ENCODE peak calls at places on chromosomes 13 and 19, in seven cellular contexts. One of them, this sample, is unnamed.

GRCh38 chr19:16327911-16328823 is 3.5 kb downstream of the KLF2 start:
- DNase-seq in WTC11: no peak
- DNase-seq in osteoblast: peak; percentile 88
- DNase-seq in non-pigmented ciliary epithelial cell: no peak
- DNase-seq in nephron progenitor cell: no peak
- DNase-seq in cardiac muscle cell: no peak
- DNase-seq in ecto neural progenitor cell: no peak
- DNase-seq in this sample: no peak

GRCh38 chr19:40486017-40486416 is 19.2 kb downstream of the SPTBN4 start:
- DNase-seq in non-pigmented ciliary epithelial cell: no peak
- DNase-seq in nephron progenitor cell: no peak
- DNase-seq in osteoblast: no peak
- DNase-seq in WTC11: no peak
- DNase-seq in ecto neural progenitor cell: no peak
- DNase-seq in cardiac muscle cell: no peak
- DNase-seq in this sample: no peak

GRCh38 chr13:61417171-61417570 is 1.5 kb upstream of the PCDH20 start:
- DNase-seq in osteoblast: no peak
- DNase-seq in WTC11: no peak
- DNase-seq in cardiac muscle cell: no peak
- DNase-seq in nephron progenitor cell: no peak
- DNase-seq in non-pigmented ciliary epithelial cell: no peak
- DNase-seq in ecto neural progenitor cell: no peak
- DNase-seq in this sample: no peak

GRCh38 chr13:23467048-23467931 is 33.8 kb upstream of the SACS start:
- DNase-seq in WTC11: no peak
- DNase-seq in ecto neural progenitor cell: no peak
- DNase-seq in osteoblast: no peak
- DNase-seq in cardiac muscle cell: peak; percentile 30
- DNase-seq in nephron progenitor cell: no peak
- DNase-seq in non-pigmented ciliary epithelial cell: no peak
- DNase-seq in this sample: no peak

GRCh38 chr19:54388803-54389144 is 24.0 kb upstream of the LAIR1 start:
- DNase-seq in cardiac muscle cell: no peak
- DNase-seq in osteoblast: no peak
- DNase-seq in non-pigmented ciliary epithelial cell: no peak
- DNase-seq in ecto neural progenitor cell: no peak
- DNase-seq in nephron progenitor cell: no peak
- DNase-seq in WTC11: no peak
- DNase-seq in this sample: no peak

GRCh38 chr13:23558675-23559536 is 11.3 kb upstream of the TNFRSF19 start:
- DNase-seq in nephron progenitor cell: no peak
- DNase-seq in osteoblast: peak; percentile 88
- DNase-seq in WTC11: no peak
- DNase-seq in ecto neural progenitor cell: no peak
- DNase-seq in non-pigmented ciliary epithelial cell: peak; percentile 63
- DNase-seq in cardiac muscle cell: peak; percentile 40
- DNase-seq in this sample: no peak

GRCh38 chr13:51764184-51765141 is 39.5 kb downstream of the DHRS12 start:
- DNase-seq in ecto neural progenitor cell: no peak
- DNase-seq in cardiac muscle cell: peak; percentile 65
- DNase-seq in nephron progenitor cell: no peak
- DNase-seq in osteoblast: peak; percentile 96
- DNase-seq in WTC11: no peak
- DNase-seq in non-pigmented ciliary epithelial cell: peak; percentile 35
- DNase-seq in this sample: no peak

GRCh38 chr19:50507376-50507775 is 3.6 kb downstream of the JOSD2 start:
- DNase-seq in cardiac muscle cell: no peak
- DNase-seq in WTC11: no peak
- DNase-seq in ecto neural progenitor cell: no peak
- DNase-seq in non-pigmented ciliary epithelial cell: no peak
- DNase-seq in nephron progenitor cell: no peak
- DNase-seq in osteoblast: no peak
- DNase-seq in this sample: no peak

GRCh38 chr13:27339299-27339698 is 68.7 kb downstream of the RASL11A start:
- DNase-seq in osteoblast: no peak
- DNase-seq in ecto neural progenitor cell: peak; percentile 65
- DNase-seq in non-pigmented ciliary epithelial cell: no peak
- DNase-seq in WTC11: peak; percentile 75
- DNase-seq in cardiac muscle cell: peak; percentile 54
- DNase-seq in nephron progenitor cell: peak; percentile 30
- DNase-seq in this sample: peak; percentile 36

GRCh38 chr19:18649371-18650047 is 12.7 kb downstream of the KLHL26 start:
- DNase-seq in osteoblast: peak; percentile 90
- DNase-seq in nephron progenitor cell: peak; percentile 63
- DNase-seq in ecto neural progenitor cell: peak; percentile 69
- DNase-seq in non-pigmented ciliary epithelial cell: no peak
- DNase-seq in WTC11: no peak
- DNase-seq in cardiac muscle cell: peak; percentile 53
- DNase-seq in this sample: no peak

GRCh38 chr19:48627211-48627864 is 8.0 kb downstream of the SPHK2 start:
- DNase-seq in cardiac muscle cell: no peak
- DNase-seq in ecto neural progenitor cell: no peak
- DNase-seq in WTC11: no peak
- DNase-seq in osteoblast: peak; percentile 73
- DNase-seq in non-pigmented ciliary epithelial cell: no peak
- DNase-seq in nephron progenitor cell: no peak
- DNase-seq in this sample: no peak

GRCh38 chr19:12230751-12231733 is 63.6 kb downstream of the ZNF44 start:
- DNase-seq in osteoblast: no peak
- DNase-seq in nephron progenitor cell: no peak
- DNase-seq in WTC11: no peak
- DNase-seq in non-pigmented ciliary epithelial cell: no peak
- DNase-seq in ecto neural progenitor cell: no peak
- DNase-seq in cardiac muscle cell: no peak
- DNase-seq in this sample: no peak

GRCh38 chr13:102724923-102725322 is 30.1 kb upstream of the METTL21C start:
- DNase-seq in ecto neural progenitor cell: no peak
- DNase-seq in non-pigmented ciliary epithelial cell: no peak
- DNase-seq in cardiac muscle cell: peak; percentile 3
- DNase-seq in osteoblast: peak; percentile 60
- DNase-seq in WTC11: no peak
- DNase-seq in nephron progenitor cell: no peak
- DNase-seq in this sample: no peak

GRCh38 chr13:77207943-77208342 is 119.0 kb downstream of the MYCBP2 start:
- DNase-seq in cardiac muscle cell: no peak
- DNase-seq in osteoblast: peak; percentile 36
- DNase-seq in non-pigmented ciliary epithelial cell: peak; percentile 71
- DNase-seq in nephron progenitor cell: no peak
- DNase-seq in ecto neural progenitor cell: no peak
- DNase-seq in WTC11: no peak
- DNase-seq in this sample: no peak

GRCh38 chr13:36242761-36243160 is 28.4 kb upstream of the SOHLH2 start:
- DNase-seq in nephron progenitor cell: no peak
- DNase-seq in ecto neural progenitor cell: no peak
- DNase-seq in WTC11: no peak
- DNase-seq in osteoblast: no peak
- DNase-seq in cardiac muscle cell: no peak
- DNase-seq in non-pigmented ciliary epithelial cell: no peak
- DNase-seq in this sample: no peak

GRCh38 chr13:32883501-32883900 is 132.7 kb upstream of the KL start:
- DNase-seq in osteoblast: no peak
- DNase-seq in ecto neural progenitor cell: no peak
- DNase-seq in WTC11: no peak
- DNase-seq in non-pigmented ciliary epithelial cell: no peak
- DNase-seq in nephron progenitor cell: no peak
- DNase-seq in cardiac muscle cell: no peak
- DNase-seq in this sample: no peak

GRCh38 chr19:55116232-55117062 is 990 bp downstream of the PPP1R12C start:
- DNase-seq in non-pigmented ciliary epithelial cell: no peak
- DNase-seq in nephron progenitor cell: peak; percentile 15
- DNase-seq in osteoblast: peak; percentile 98
- DNase-seq in ecto neural progenitor cell: peak; percentile 61
- DNase-seq in cardiac muscle cell: no peak
- DNase-seq in WTC11: no peak
- DNase-seq in this sample: no peak